ENCODE peak calls at places on chromosomes 12 and 14, in eight cellular contexts. F, J, X, B, P, O, Q and U are unnamed samples. For H3K9me2, the result is how much of the 10 kb centered on the place peaks cover.

GRCh38 chr12:66152732-66153131 is 17.1 kb downstream of the TMBIM4 start:
- DNase-seq in Q (no peak), X (no peak), F (no peak), B (no peak), O (peak), J (no peak), P (no peak), U (no peak)

GRCh38 chr12:105992849-105993740 is 145.7 kb downstream of the NUAK1 start:
- DNase-seq in J (no peak), F (no peak), O (no peak), X (no peak), P (peak), Q (no peak), B (no peak), U (no peak)

GRCh38 chr14:77037886-77038511 is 9.5 kb upstream of the IRF2BPL start:
- DNase-seq in F (no peak), B (no peak), J (no peak), Q (no peak), P (peak), O (peak), X (no peak), U (no peak)

GRCh38 chr14:66944872-66945271 is 244.4 kb upstream of the GARIN2 start:
- DNase-seq in O (peak), J (no peak), Q (peak), F (peak), B (no peak), X (peak), P (peak), U (no peak)

GRCh38 chr14:75274899-75275569 is 3.6 kb upstream of the FOS start:
- DNase-seq in J (no peak), O (no peak), B (no peak), F (peak), Q (no peak), X (no peak), P (no peak), U (no peak)

GRCh38 chr12:41277019-41277770 is 89.1 kb downstream of the PDZRN4 start:
- DNase-seq in X (peak), F (peak), O (peak), J (peak), Q (peak), B (peak), P (peak), U (no peak)

GRCh38 chr12:78120866-78121590 is 290.3 kb downstream of the NAV3 start:
- DNase-seq in O (peak), Q (peak), X (no peak), B (peak), J (peak), F (peak), P (no peak), U (peak)

GRCh38 chr12:86137936-86138335 is 118.3 kb downstream of the MGAT4C start:
- DNase-seq in F (no peak), Q (no peak), B (no peak), J (no peak), X (no peak), P (no peak), O (peak), U (no peak)

GRCh38 chr14:105487986-105488777 is 1.5 kb downstream of the CRIP1 start:
- DNase-seq in P (no peak), O (no peak), F (no peak), X (no peak), Q (no peak), J (peak), B (no peak), U (peak)

GRCh38 chr12:104060791-104061190 is 3.5 kb upstream of the HCFC2 start:
- DNase-seq in X (no peak), Q (no peak), B (no peak), P (no peak), O (peak), J (no peak), F (no peak), U (no peak)

GRCh38 chr12:117190210-117190781 is at the start of gene FBXO21:
- DNase-seq in J (peak), O (peak), P (peak), X (peak), F (peak), Q (peak), B (peak), U (peak)

GRCh38 chr12:53868516-53868986 is 70.1 kb upstream of the HOXC13 start:
- DNase-seq in P (peak), O (peak), F (no peak), X (peak), B (no peak), Q (no peak), J (no peak), U (peak)

GRCh38 chr14:21070083-21070609 is at the start of gene ARHGEF40:
- DNase-seq in F (peak), X (peak), Q (peak), J (peak), O (peak), P (peak), B (peak), U (peak)

GRCh38 chr12:108400060-108400459 is 60.9 kb upstream of the CMKLR1 start:
- DNase-seq in B (peak), Q (no peak), X (no peak), O (no peak), J (no peak), F (no peak), P (peak), U (no peak)

GRCh38 chr12:26204612-26205289 is 9.4 kb downstream of the SSPN start:
- DNase-seq in X (no peak), Q (no peak), O (no peak), B (no peak), P (no peak), J (no peak), F (no peak), U (no peak)

GRCh38 chr12:112439769-112440168 is 21.0 kb downstream of the PTPN11 start:
- DNase-seq in B (no peak), F (no peak), O (no peak), Q (no peak), X (no peak), P (no peak), J (no peak), U (no peak)

GRCh38 chr14:89164168-89165074 is 252.6 kb downstream of the FOXN3 start:
- DNase-seq in O (no peak), F (no peak), Q (no peak), B (no peak), X (no peak), J (no peak), P (no peak), U (no peak)

GRCh38 chr12:31783996-31784645 is 55.3 kb upstream of the AMN1 start:
- DNase-seq in P (no peak), J (no peak), F (no peak), O (no peak), X (no peak), Q (no peak), B (no peak), U (no peak)

GRCh38 chr12:40107803-40108620 is 2.1 kb upstream of the SLC2A13 start:
- DNase-seq in X (no peak), Q (no peak), J (no peak), P (no peak), B (no peak), F (no peak), O (no peak), U (no peak)

GRCh38 chr14:28966416-28967233 is 200.0 kb downstream of the FOXG1 start:
- DNase-seq in Q (no peak), J (no peak), O (no peak), B (no peak), X (no peak), P (no peak), F (no peak), U (no peak)

GRCh38 chr12:43758247-43758727 is 303 bp downstream of the PUS7L start:
- DNase-seq in Q (no peak), F (no peak), P (peak), O (peak), X (peak), J (peak), B (peak), U (no peak)

GRCh38 chr12:98845957-98846356 is 200.9 kb downstream of the APAF1 start:
- DNase-seq in O (peak), P (no peak), Q (no peak), F (no peak), J (no peak), X (no peak), B (no peak), U (no peak)

GRCh38 chr12:98838282-98838681 is 193.2 kb downstream of the APAF1 start:
- DNase-seq in P (peak), F (no peak), B (no peak), X (no peak), J (no peak), O (no peak), Q (no peak), U (no peak)

GRCh38 chr12:98840325-98840724 is 195.2 kb downstream of the APAF1 start:
- DNase-seq in O (no peak), J (no peak), B (no peak), Q (no peak), X (no peak), F (no peak), P (no peak), U (no peak)
- H3K4me3 ChIP-seq in O (no peak), J (no peak), B (no peak), Q (no peak), X (no peak), F (no peak), P (no peak), U (no peak)

GRCh38 chr12:88325828-88326214 is 183.7 kb downstream of the TMTC3 start:
- DNase-seq in B (no peak), X (no peak), F (no peak), P (no peak), O (peak), J (no peak), Q (no peak), U (no peak)
- H2AFZ ChIP-seq in B (peak), X (no peak), F (no peak), P (no peak), O (no peak), J (no peak), Q (no peak), U (no peak)

GRCh38 chr14:24279301-24280186 is 8.1 kb upstream of the RABGGTA start:
- DNase-seq in B (peak), J (no peak), X (no peak), F (peak), P (no peak), Q (peak), O (peak), U (no peak)
- H3K9me2 ChIP-seq in B (under half), J (under half), X (under half), F (under half), P (under half), Q (under half), O (under half), U (under half)

GRCh38 chr14:68343534-68344093 is 449.3 kb downstream of the ZFP36L1 start:
- DNase-seq in X (no peak), B (no peak), O (no peak), F (no peak), J (no peak), Q (no peak), P (peak), U (no peak)
- H3K4me3 ChIP-seq in X (no peak), B (no peak), O (no peak), F (no peak), J (no peak), Q (no peak), P (peak), U (no peak)